ENCODE peak calls at places on chromosomes 4 and X, in seven cellular contexts. N is PC-3, Z is NCI-H1930, I is left ventricle myocardium superior, O is iris pigment epithelial cell, E is mesothelial cell of epicardium, Y is activated T-cell treated with anti-CD3 and anti-CD28 coated beads for 4 hours. W is an unnamed sample.

GRCh38 chr4:6343950-6344408 is 74.3 kb downstream of the WFS1 start:
- DNase-seq in N (peak; percentile 85), Z (no peak), I (no peak), O (peak; percentile 69), E (no peak), Y (no peak), W (peak; percentile 63)

GRCh38 chr4:161256716-161257115 is 907.1 kb downstream of the FSTL5 start:
- DNase-seq in N (peak; percentile 46), Z (no peak), I (no peak), O (peak; percentile 18), E (no peak), Y (no peak), W (no peak)

GRCh38 chr4:142559986-142560385 is 286.1 kb downstream of the INPP4B start:
- DNase-seq in N (no peak), Z (no peak), I (no peak), O (no peak), E (no peak), Y (no peak), W (no peak)

GRCh38 chr4:183214912-183215488 is 105.1 kb downstream of the CLDN22 start:
- DNase-seq in N (no peak), Z (no peak), I (no peak), O (no peak), E (no peak), Y (no peak), W (no peak)

GRCh38 chr4:98338761-98339438 is 77.7 kb downstream of the RAP1GDS1 start:
- DNase-seq in N (no peak), Z (no peak), I (no peak), O (no peak), E (no peak), Y (no peak), W (no peak)

GRCh38 chrX:646796-647195 is 16.2 kb downstream of the SHOX start:
- DNase-seq in N (no peak), Z (no peak), I (no peak), O (no peak), E (no peak), Y (no peak), W (no peak)

GRCh38 chr4:127634181-127634580 is 1.4 kb downstream of the INTU start:
- DNase-seq in N (no peak), Z (no peak), I (no peak), O (peak; percentile 95), E (no peak), Y (no peak), W (peak; percentile 79)

GRCh38 chrX:132718411-132718810 is 229.6 kb upstream of the MBNL3 start:
- DNase-seq in N (no peak), Z (no peak), I (no peak), O (no peak), E (no peak), Y (no peak), W (no peak)

GRCh38 chr4:178296669-178297068 is 854.4 kb upstream of the AGA start:
- DNase-seq in N (peak; percentile 2), Z (no peak), I (no peak), O (no peak), E (no peak), Y (no peak), W (no peak)

W was measured in fibroblast of lung.